ENCODE peak calls at places on chromosomes 4 and X, in six cellular contexts. One of them, this sample, is unnamed.

GRCh38 chr4:75004755-75005668 is 72.1 kb downstream of the PARM1 start:
- DNase-seq in neural progenitor cell: no peak
- DNase-seq in astrocyte of the cerebellum: no peak
- DNase-seq in body of pancreas: peak; percentile 85
- DNase-seq in breast epithelium: no peak
- DNase-seq in uterus: no peak
- DNase-seq in this sample: no peak

GRCh38 chr4:88573995-88574394 is 18.3 kb upstream of the HERC3 start:
- DNase-seq in neural progenitor cell: peak; percentile 47
- DNase-seq in astrocyte of the cerebellum: no peak
- DNase-seq in body of pancreas: no peak
- DNase-seq in breast epithelium: no peak
- DNase-seq in uterus: no peak
- DNase-seq in this sample: no peak

GRCh38 chr4:102299302-102299701 is 46.0 kb downstream of the SLC39A8 start:
- DNase-seq in neural progenitor cell: no peak
- DNase-seq in astrocyte of the cerebellum: no peak
- DNase-seq in body of pancreas: no peak
- DNase-seq in breast epithelium: no peak
- DNase-seq in uterus: no peak
- DNase-seq in this sample: no peak

GRCh38 chrX:104112326-104112951 is at the start of gene ZCCHC18:
- DNase-seq in neural progenitor cell: peak; percentile 91
- DNase-seq in astrocyte of the cerebellum: peak; percentile 11
- DNase-seq in body of pancreas: peak; percentile 25
- DNase-seq in breast epithelium: no peak
- DNase-seq in uterus: peak; percentile 66
- DNase-seq in this sample: peak; percentile 38

GRCh38 chrX:124033821-124034220 is 72.3 kb downstream of the STAG2 start:
- DNase-seq in neural progenitor cell: no peak
- DNase-seq in astrocyte of the cerebellum: peak; percentile 9
- DNase-seq in body of pancreas: no peak
- DNase-seq in breast epithelium: no peak
- DNase-seq in uterus: no peak
- DNase-seq in this sample: no peak

GRCh38 chr4:5373327-5373726 is 322.0 kb downstream of the STK32B start:
- DNase-seq in neural progenitor cell: no peak
- DNase-seq in astrocyte of the cerebellum: no peak
- DNase-seq in body of pancreas: no peak
- DNase-seq in breast epithelium: no peak
- DNase-seq in uterus: no peak
- DNase-seq in this sample: no peak

GRCh38 chr4:169756971-169757574 is 671 bp downstream of the HPF1 start:
- DNase-seq in neural progenitor cell: no peak
- DNase-seq in astrocyte of the cerebellum: no peak
- DNase-seq in body of pancreas: no peak
- DNase-seq in breast epithelium: no peak
- DNase-seq in uterus: no peak
- DNase-seq in this sample: no peak

GRCh38 chr4:150315691-150316090 is 237.4 kb downstream of the DCLK2 start:
- DNase-seq in neural progenitor cell: no peak
- DNase-seq in astrocyte of the cerebellum: no peak
- DNase-seq in body of pancreas: no peak
- DNase-seq in breast epithelium: no peak
- DNase-seq in uterus: no peak
- DNase-seq in this sample: no peak

GRCh38 chrX:16212436-16212835 is 45.2 kb downstream of the MAGEB17 start:
- DNase-seq in neural progenitor cell: peak; percentile 54
- DNase-seq in astrocyte of the cerebellum: no peak
- DNase-seq in body of pancreas: peak; percentile 41
- DNase-seq in breast epithelium: no peak
- DNase-seq in uterus: no peak
- DNase-seq in this sample: no peak

GRCh38 chrX:10989386-10989785 is 121.7 kb upstream of the HCCS start:
- DNase-seq in neural progenitor cell: peak; percentile 18
- DNase-seq in astrocyte of the cerebellum: peak; percentile 9
- DNase-seq in body of pancreas: no peak
- DNase-seq in breast epithelium: no peak
- DNase-seq in uterus: no peak
- DNase-seq in this sample: peak; percentile 13

GRCh38 chr4:1050486-1051213 is 39.2 kb downstream of the FGFRL1 start:
- DNase-seq in neural progenitor cell: peak; percentile 82
- DNase-seq in astrocyte of the cerebellum: no peak
- DNase-seq in body of pancreas: peak; percentile 19
- DNase-seq in breast epithelium: peak; percentile 51
- DNase-seq in uterus: no peak
- DNase-seq in this sample: no peak

GRCh38 chr4:143616771-143617170 is 83.7 kb downstream of the FREM3 start:
- DNase-seq in neural progenitor cell: no peak
- DNase-seq in astrocyte of the cerebellum: peak; percentile 80
- DNase-seq in body of pancreas: no peak
- DNase-seq in breast epithelium: no peak
- DNase-seq in uterus: no peak
- DNase-seq in this sample: no peak

GRCh38 chr4:41658106-41658505 is 90.4 kb downstream of the PHOX2B start:
- DNase-seq in neural progenitor cell: no peak
- DNase-seq in astrocyte of the cerebellum: no peak
- DNase-seq in body of pancreas: no peak
- DNase-seq in breast epithelium: no peak
- DNase-seq in uterus: no peak
- DNase-seq in this sample: no peak

DNA sequence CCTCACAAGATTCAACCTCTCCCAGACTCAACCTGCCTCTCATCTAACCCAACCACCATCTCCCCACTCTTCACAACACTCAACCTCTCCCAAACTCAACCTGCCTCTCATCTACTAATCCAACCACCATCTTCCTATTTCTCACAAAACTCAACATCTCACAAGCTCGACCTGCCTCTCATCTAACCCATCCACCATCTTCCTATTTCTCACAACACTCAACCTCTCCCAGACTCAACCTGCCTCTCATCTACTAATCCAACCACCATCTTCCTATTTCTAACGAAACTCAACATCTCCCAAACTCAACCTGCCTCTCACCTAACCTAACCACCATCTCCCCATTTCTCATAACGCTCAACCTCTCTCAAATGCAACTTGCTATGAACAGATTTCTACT is 29.8 kb downstream of the FAT1 start:
- DNase-seq in neural progenitor cell: no peak
- DNase-seq in astrocyte of the cerebellum: no peak
- DNase-seq in body of pancreas: no peak
- DNase-seq in breast epithelium: no peak
- DNase-seq in uterus: no peak
- DNase-seq in this sample: no peak
- H3K4me3 ChIP-seq in neural progenitor cell: no peak overlapping the region
- H3K4me3 ChIP-seq in astrocyte of the cerebellum: no peak overlapping the region
- H3K4me3 ChIP-seq in body of pancreas: no peak overlapping the region
- H3K4me3 ChIP-seq in breast epithelium: no peak overlapping the region
- H3K4me3 ChIP-seq in uterus: no peak overlapping the region
- H3K4me3 ChIP-seq in this sample: no peak overlapping the region

GRCh38 chrX:48538641-48539344 is 721 bp upstream of the TBC1D25 start:
- DNase-seq in neural progenitor cell: no peak
- DNase-seq in astrocyte of the cerebellum: no peak
- DNase-seq in body of pancreas: no peak
- DNase-seq in breast epithelium: no peak
- DNase-seq in uterus: no peak
- DNase-seq in this sample: no peak
- H3K4me3 ChIP-seq in neural progenitor cell: peak overlapping the region; percentile 56
- H3K4me3 ChIP-seq in astrocyte of the cerebellum: peak overlapping the region; percentile 62
- H3K4me3 ChIP-seq in body of pancreas: no peak overlapping the region
- H3K4me3 ChIP-seq in breast epithelium: peak overlapping the region; percentile 69
- H3K4me3 ChIP-seq in uterus: peak overlapping the region; percentile 47
- H3K4me3 ChIP-seq in this sample: peak overlapping the region; percentile 25

GRCh38 chr4:173777421-173777820 is 247.4 kb upstream of the HAND2 start:
- DNase-seq in neural progenitor cell: no peak
- DNase-seq in astrocyte of the cerebellum: no peak
- DNase-seq in body of pancreas: no peak
- DNase-seq in breast epithelium: no peak
- DNase-seq in uterus: no peak
- DNase-seq in this sample: no peak
- H3K4me3 ChIP-seq in neural progenitor cell: no peak overlapping the region
- H3K4me3 ChIP-seq in astrocyte of the cerebellum: no peak overlapping the region
- H3K4me3 ChIP-seq in body of pancreas: no peak overlapping the region
- H3K4me3 ChIP-seq in breast epithelium: no peak overlapping the region
- H3K4me3 ChIP-seq in uterus: no peak overlapping the region
- H3K4me3 ChIP-seq in this sample: no peak overlapping the region

GRCh38 chr4:15425520-15425919 is 2.3 kb upstream of the C1QTNF7 start:
- DNase-seq in neural progenitor cell: no peak
- DNase-seq in astrocyte of the cerebellum: no peak
- DNase-seq in body of pancreas: no peak
- DNase-seq in breast epithelium: no peak
- DNase-seq in uterus: no peak
- DNase-seq in this sample: no peak

GRCh38 chr4:15428611-15429010 is 778 bp downstream of the C1QTNF7 start:
- DNase-seq in neural progenitor cell: no peak
- DNase-seq in astrocyte of the cerebellum: no peak
- DNase-seq in body of pancreas: no peak
- DNase-seq in breast epithelium: no peak
- DNase-seq in uterus: peak; percentile 65
- DNase-seq in this sample: no peak

GRCh38 chr4:15427126-15427525 is 707 bp upstream of the C1QTNF7 start:
- DNase-seq in neural progenitor cell: no peak
- DNase-seq in astrocyte of the cerebellum: no peak
- DNase-seq in body of pancreas: no peak
- DNase-seq in breast epithelium: no peak
- DNase-seq in uterus: no peak
- DNase-seq in this sample: no peak

GRCh38 chr4:15423285-15423711 is 4.5 kb upstream of the C1QTNF7 start:
- DNase-seq in neural progenitor cell: no peak
- DNase-seq in astrocyte of the cerebellum: no peak
- DNase-seq in body of pancreas: no peak
- DNase-seq in breast epithelium: no peak
- DNase-seq in uterus: no peak
- DNase-seq in this sample: no peak

GRCh38 chr4:15427715-15428114 is at the start of gene C1QTNF7:
- DNase-seq in neural progenitor cell: no peak
- DNase-seq in astrocyte of the cerebellum: no peak
- DNase-seq in body of pancreas: no peak
- DNase-seq in breast epithelium: no peak
- DNase-seq in uterus: no peak
- DNase-seq in this sample: no peak
- H3K4me3 ChIP-seq in neural progenitor cell: no peak within 1 kb of the TSS
- H3K4me3 ChIP-seq in astrocyte of the cerebellum: no peak within 1 kb of the TSS
- H3K4me3 ChIP-seq in body of pancreas: no peak within 1 kb of the TSS
- H3K4me3 ChIP-seq in breast epithelium: no peak within 1 kb of the TSS
- H3K4me3 ChIP-seq in uterus: no peak within 1 kb of the TSS
- H3K4me3 ChIP-seq in this sample: no peak within 1 kb of the TSS

This sample was measured in Caco-2.